ENCODE peak calls at places on chromosome 9, in eight cellular contexts. M is choroid plexus epithelial cell; O is HCT116; S is Right ventricle myocardium superior; I is CD8-positive, alpha-beta memory T cell; R is body of pancreas; Y is ELR; K is NCI-H1417. D is an unnamed sample.

GRCh38 chr9:32004431-32005076 is 379.9 kb upstream of the ACO1 start:
- DNase-seq in Y (no peak), I (no peak), R (no peak), M (no peak), K (no peak), O (no peak), S (no peak), D (no peak)

GRCh38 chr9:84705128-84705527 is 35.6 kb downstream of the NTRK2 start:
- DNase-seq in R (no peak), O (no peak), I (no peak), S (no peak), Y (no peak), M (no peak), K (no peak), D (no peak)

GRCh38 chr9:6105738-6106137 is 90.3 kb upstream of the RANBP6 start:
- DNase-seq in M (no peak), O (no peak), K (no peak), S (no peak), R (no peak), Y (no peak), I (no peak), D (no peak)

GRCh38 chr9:61666849-61667371 is 477.1 kb downstream of the SPATA31A7 start:
- DNase-seq in R (no peak), I (no peak), O (no peak), K (no peak), Y (no peak), S (peak), M (no peak), D (no peak)

GRCh38 chr9:34049630-34050384 is 1.1 kb upstream of the UBAP2 start:
- DNase-seq in M (no peak), I (no peak), S (no peak), R (peak), O (no peak), K (peak), Y (no peak), D (no peak)

GRCh38 chr9:137671196-137671538 is 52.4 kb downstream of the EHMT1 start:
- DNase-seq in Y (no peak), S (no peak), M (no peak), K (no peak), I (no peak), O (no peak), R (no peak), D (no peak)

GRCh38 chr9:129735546-129735945 is 17.3 kb downstream of the PTGES start:
- DNase-seq in R (no peak), I (no peak), Y (no peak), O (no peak), M (no peak), K (no peak), S (no peak), D (no peak)

GRCh38 chr9:132672413-132672690 is 2.1 kb downstream of the GTF3C4 start:
- DNase-seq in O (no peak), I (no peak), R (no peak), M (no peak), S (no peak), Y (peak), K (no peak), D (no peak)

GRCh38 chr9:69136185-69136584 is 37.9 kb upstream of the TJP2 start:
- DNase-seq in M (no peak), O (no peak), R (no peak), K (no peak), S (no peak), I (no peak), Y (peak), D (no peak)

GRCh38 chr9:115921301-115921700 is 232.3 kb upstream of the PAPPA start:
- DNase-seq in K (no peak), O (no peak), I (no peak), Y (peak), M (peak), R (no peak), S (no peak), D (no peak)

GRCh38 chr9:76542360-76542759 is 83.4 kb downstream of the GCNT1 start:
- DNase-seq in Y (no peak), I (no peak), R (no peak), M (no peak), O (no peak), K (no peak), S (no peak), D (no peak)

GRCh38 chr9:136342191-136343120 is 15.1 kb downstream of the GPSM1 start:
- DNase-seq in S (peak), R (peak), M (peak), K (peak), O (no peak), Y (peak), I (peak), D (peak)

GRCh38 chr9:19701991-19702390 is 86.8 kb downstream of the SLC24A2 start:
- DNase-seq in M (no peak), I (no peak), R (no peak), S (no peak), Y (no peak), K (no peak), O (no peak), D (no peak)

GRCh38 chr9:116208417-116209232 is 55.0 kb downstream of the PAPPA start:
- DNase-seq in O (no peak), R (no peak), M (peak), K (no peak), I (no peak), Y (peak), S (no peak), D (no peak)

D was measured in NCI-H748 treated with DMSO at 0.1 percent for 48 hours.